ENCODE peak calls at places on chromosomes 7 and 10, in six cellular contexts. D is neuronal stem cell, W is mesendoderm, M is IMR-90, C is H9, H is H1. R is an unnamed sample.

GRCh38 chr10:36489928-36490279 is 635.5 kb upstream of the ANKRD30A start:
- DNase-seq in D (no peak), W (peak; percentile 29), M (peak; percentile 86), C (no peak), H (no peak), R (peak; percentile 44)

GRCh38 chr7:135979674-135980660 is 2.8 kb upstream of the MTPN start:
- DNase-seq in D (no peak), W (no peak), M (peak; percentile 63), C (no peak), H (no peak), R (peak; percentile 72)

GRCh38 chr7:18508441-18509427 is 13.2 kb downstream of the HDAC9 start:
- DNase-seq in D (no peak), W (peak; percentile 94), M (peak; percentile 98), C (no peak), H (no peak), R (peak; percentile 97)

GRCh38 chr10:60434418-60435046 is 44.9 kb upstream of the ANK3 start:
- DNase-seq in D (peak; percentile 40), W (peak; percentile 59), M (peak; percentile 74), C (no peak), H (no peak), R (peak; percentile 68)

GRCh38 chr10:81843042-81843441 is 32.0 kb upstream of the NRG3 start:
- DNase-seq in D (no peak), W (peak; percentile 40), M (no peak), C (no peak), H (no peak), R (no peak)

GRCh38 chr7:25025218-25025671 is 45.3 kb upstream of the OSBPL3 start:
- DNase-seq in D (no peak), W (peak; percentile 51), M (peak; percentile 94), C (no peak), H (no peak), R (peak; percentile 80)

GRCh38 chr7:107180378-107180777 is 11.6 kb downstream of the HBP1 start:
- DNase-seq in D (no peak), W (no peak), M (peak; percentile 88), C (no peak), H (no peak), R (peak; percentile 81)

GRCh38 chr10:97018251-97019212 is 167.2 kb downstream of the SLIT1 start:
- DNase-seq in D (no peak), W (no peak), M (no peak), C (peak; percentile 21), H (no peak), R (no peak)

GRCh38 chr7:152756126-152756525 is 3.4 kb upstream of the ACTR3B start:
- DNase-seq in D (no peak), W (no peak), M (peak; percentile 17), C (no peak), H (no peak), R (no peak)

GRCh38 chr10:133308431-133309110 is at the start of the genes TUBGCP2 and ZNF511:
- DNase-seq in D (peak; percentile 78), W (peak; percentile 63), M (peak; percentile 79), C (peak; percentile 85), H (no peak), R (peak; percentile 86)

GRCh38 chr10:11547111-11547625 is 64.3 kb downstream of the USP6NL start:
- DNase-seq in D (no peak), W (no peak), M (no peak), C (no peak), H (no peak), R (peak; percentile 44)

GRCh38 chr7:30183712-30184372 is 49.1 kb downstream of the MTURN start:
- DNase-seq in D (no peak), W (no peak), M (no peak), C (no peak), H (no peak), R (no peak)

GRCh38 chr7:142583424-142583823 is 165.8 kb upstream of the PRSS1 start:
- DNase-seq in D (no peak), W (peak; percentile 85), M (peak; percentile 92), C (no peak), H (no peak), R (peak; percentile 90)

GRCh38 chr7:104368006-104368405 is 39.6 kb downstream of the LHFPL3 start:
- DNase-seq in D (no peak), W (peak; percentile 25), M (no peak), C (no peak), H (no peak), R (no peak)

GRCh38 chr10:46096909-46097575 is 51.0 kb upstream of the MSMB start:
- DNase-seq in D (no peak), W (peak; percentile 44), M (no peak), C (no peak), H (no peak), R (peak; percentile 35)
- H4K8ac ChIP-seq in D (no peak overlapping the region), W (no peak overlapping the region), M (no peak overlapping the region), C (no peak overlapping the region), H (no peak overlapping the region), R (peak overlapping the region; percentile 74)

GRCh38 chr7:479115-479947 is 40.3 kb downstream of the PDGFA start:
- DNase-seq in D (no peak), W (no peak), M (peak; percentile 19), C (no peak), H (no peak), R (no peak)
- H2BK15ac ChIP-seq in D (peak overlapping the region; percentile 2), W (no peak overlapping the region), M (no peak overlapping the region), C (no peak overlapping the region), H (peak overlapping the region; percentile 81), R (peak overlapping the region; percentile 55)

GRCh38 chr7:1449951-1450350 is 9.3 kb downstream of the MICALL2 start:
- DNase-seq in D (no peak), W (no peak), M (no peak), C (no peak), H (no peak), R (no peak)

GRCh38 chr7:1450431-1450830 is 8.8 kb downstream of the MICALL2 start:
- DNase-seq in D (no peak), W (no peak), M (no peak), C (no peak), H (no peak), R (no peak)

GRCh38 chr7:1454471-1455065 is 4.7 kb downstream of the MICALL2 start:
- DNase-seq in D (no peak), W (no peak), M (no peak), C (no peak), H (no peak), R (peak; percentile 43)

GRCh38 chr7:1450987-1451386 is 8.3 kb downstream of the MICALL2 start:
- DNase-seq in D (no peak), W (no peak), M (no peak), C (no peak), H (no peak), R (no peak)

DNA sequence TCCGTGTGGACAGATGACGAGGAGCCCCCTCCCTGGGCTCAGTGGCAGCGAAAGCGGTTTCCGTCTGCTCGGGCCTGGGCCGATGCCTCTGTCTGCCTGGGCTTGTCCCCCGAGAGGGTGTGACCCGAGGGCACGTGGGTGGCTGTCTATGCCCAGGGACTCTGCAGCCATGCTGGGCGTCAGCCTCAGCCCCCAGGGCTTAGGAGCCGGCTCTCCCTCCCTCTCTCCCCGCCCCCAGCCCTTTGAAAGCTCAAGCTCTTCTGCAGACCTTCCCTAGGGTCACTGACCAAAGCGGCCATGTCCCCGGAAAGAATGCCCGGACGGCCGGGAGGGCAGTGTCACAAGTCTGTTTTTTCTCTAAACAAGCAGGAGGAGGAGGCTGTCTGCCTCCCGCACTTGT is 7.1 kb downstream of the MICALL2 start:
- DNase-seq in D (no peak), W (no peak), M (no peak), C (no peak), H (no peak), R (peak; percentile 33)
- H4K8ac ChIP-seq in D (no peak overlapping the region), W (no peak overlapping the region), M (no peak overlapping the region), C (no peak overlapping the region), H (peak overlapping the region; percentile 48), R (peak overlapping the region; percentile 84)

DNA sequence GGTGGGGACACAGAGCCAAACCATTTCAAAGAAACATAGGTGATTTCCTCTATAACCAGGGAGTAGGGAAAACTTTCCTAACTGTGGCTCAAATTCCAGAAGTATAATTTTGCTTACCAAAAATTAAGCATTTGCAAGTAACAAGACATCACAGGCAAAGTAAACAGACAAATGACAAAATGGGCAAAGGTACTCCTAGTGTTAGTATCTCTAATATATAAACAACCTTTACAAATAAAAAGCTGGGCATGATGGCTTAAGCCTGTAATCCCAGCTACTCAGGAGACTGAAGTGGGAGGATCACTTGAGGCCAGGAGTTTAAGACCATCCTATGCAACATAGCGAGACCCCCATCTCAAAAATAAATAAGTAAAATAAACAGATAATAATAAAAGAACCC is 87.8 kb downstream of the KBTBD2 start:
- DNase-seq in D (no peak), W (no peak), M (no peak), C (no peak), H (no peak), R (no peak)
- H2BK15ac ChIP-seq in D (no peak overlapping the region), W (no peak overlapping the region), M (no peak overlapping the region), C (no peak overlapping the region), H (no peak overlapping the region), R (no peak overlapping the region)

DNA sequence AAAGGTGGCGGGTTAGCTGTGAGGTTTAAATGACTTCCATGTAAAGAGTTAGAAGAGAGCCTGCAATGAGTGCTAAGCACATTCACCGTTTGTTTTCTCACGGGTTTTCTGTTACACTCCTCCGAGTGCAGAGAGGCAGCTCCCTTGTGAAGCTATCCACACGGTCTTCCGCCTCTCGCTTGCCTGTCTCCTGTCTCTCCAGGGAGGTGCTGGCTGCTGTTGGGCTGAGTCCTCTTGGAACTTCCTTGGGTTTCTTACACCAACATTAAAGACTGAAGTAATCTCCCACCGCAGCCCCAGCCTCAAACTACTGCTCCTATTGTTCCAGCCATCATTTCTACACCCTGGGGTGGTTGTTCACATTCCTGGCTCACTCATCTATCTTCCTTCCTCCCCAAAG is 14.3 kb downstream of the ESYT2 start:
- DNase-seq in D (no peak), W (peak; percentile 68), M (peak; percentile 37), C (peak; percentile 50), H (no peak), R (peak; percentile 61)
- H4K8ac ChIP-seq in D (no peak overlapping the region), W (no peak overlapping the region), M (no peak overlapping the region), C (no peak overlapping the region), H (no peak overlapping the region), R (peak overlapping the region; percentile 78)

DNA sequence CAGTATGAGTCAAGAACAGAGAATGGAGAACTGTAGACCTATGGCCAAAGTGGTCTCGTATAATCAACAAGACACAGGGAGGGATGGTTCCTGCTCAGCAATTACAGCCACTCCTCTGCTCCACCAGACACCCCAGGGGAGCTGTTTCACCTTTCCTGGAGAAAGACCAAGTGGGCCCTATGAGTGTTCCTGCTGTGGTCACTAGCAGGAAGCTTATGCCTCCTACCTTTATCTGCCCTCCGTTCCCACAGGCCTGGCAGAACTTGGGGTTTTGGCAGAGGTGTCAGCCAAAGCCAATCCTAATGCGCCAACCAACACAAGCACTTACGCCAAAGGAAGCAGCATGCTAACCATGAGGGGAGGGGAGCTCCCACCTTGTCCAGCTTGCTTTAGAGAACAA is 31.2 kb downstream of the XPNPEP1 start:
- DNase-seq in D (no peak), W (no peak), M (no peak), C (peak; percentile 21), H (no peak), R (no peak)
- H2BK15ac ChIP-seq in D (peak overlapping the region; percentile 70), W (no peak overlapping the region), M (no peak overlapping the region), C (no peak overlapping the region), H (peak overlapping the region; percentile 47), R (no peak overlapping the region)

DNA sequence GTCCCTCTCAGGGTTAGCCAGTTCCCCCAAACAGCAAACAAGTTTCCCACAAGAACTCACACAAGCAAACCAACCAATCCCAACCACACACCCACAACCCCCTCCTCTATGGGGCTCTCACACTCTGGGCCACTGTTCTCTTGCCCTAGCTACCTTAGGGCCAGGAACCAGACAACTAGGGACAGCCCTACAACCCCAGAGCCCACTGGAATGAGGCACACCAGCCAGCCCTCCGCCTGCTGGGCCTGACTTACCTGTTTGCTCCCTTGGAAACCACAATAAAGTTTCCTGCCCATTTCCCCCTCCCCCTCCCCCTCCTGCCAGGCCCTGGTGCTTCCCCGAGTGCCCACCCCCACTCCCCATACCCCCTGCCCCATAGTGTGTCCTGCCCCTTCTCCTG is 132.6 kb downstream of the WDR11 start:
- DNase-seq in D (no peak), W (no peak), M (no peak), C (no peak), H (no peak), R (no peak)
- H4K8ac ChIP-seq in D (no peak overlapping the region), W (no peak overlapping the region), M (no peak overlapping the region), C (no peak overlapping the region), H (no peak overlapping the region), R (no peak overlapping the region)

GRCh38 chr7:39661960-39662359 is 38.6 kb downstream of the RALA start:
- DNase-seq in D (no peak), W (no peak), M (no peak), C (no peak), H (no peak), R (no peak)
- H2BK15ac ChIP-seq in D (no peak overlapping the region), W (no peak overlapping the region), M (no peak overlapping the region), C (no peak overlapping the region), H (no peak overlapping the region), R (no peak overlapping the region)

R was measured in mesenchymal stem cell.